ENCODE peak calls at places on chromosome X, in ten cellular contexts. Q, B, L, G, X, E, S, T, J and V are unnamed samples. For H3K27me3, the result is how much of the 10 kb centered on the place peaks cover.

GRCh38 chrX:148049441-148049840 is 68.3 kb downstream of the FMR1NB start:
- DNase-seq in Q (peak), B (no peak), L (no peak), G (no peak), X (peak), E (no peak), S (peak), T (peak), J (peak), V (no peak)

GRCh38 chrX:72609313-72609712 is 36.7 kb upstream of the HDAC8 start:
- DNase-seq in Q (peak), B (no peak), L (no peak), G (no peak), X (no peak), E (no peak), S (no peak), T (peak), J (no peak), V (no peak)

GRCh38 chrX:13605611-13606010 is 36.2 kb downstream of the EGFL6 start:
- DNase-seq in Q (no peak), B (no peak), L (no peak), G (no peak), X (no peak), E (no peak), S (no peak), T (no peak), J (no peak), V (no peak)

GRCh38 chrX:105775672-105776071 is 46.7 kb upstream of the NRK start:
- DNase-seq in Q (no peak), B (no peak), L (no peak), G (no peak), X (no peak), E (no peak), S (no peak), T (no peak), J (no peak), V (no peak)

GRCh38 chrX:108091878-108092291 is 307 bp downstream of the ATG4A start:
- DNase-seq in Q (peak), B (no peak), L (no peak), G (no peak), X (no peak), E (peak), S (peak), T (no peak), J (no peak), V (no peak)

GRCh38 chrX:25021132-25021498 is 5.3 kb upstream of the ARX start:
- DNase-seq in Q (no peak), B (no peak), L (no peak), G (no peak), X (no peak), E (no peak), S (peak), T (no peak), J (no peak), V (no peak)

GRCh38 chrX:123084797-123085196 is 99.3 kb upstream of the GRIA3 start:
- DNase-seq in Q (peak), B (no peak), L (no peak), G (peak), X (no peak), E (no peak), S (no peak), T (no peak), J (peak), V (no peak)

GRCh38 chrX:13369541-13370140 is 49.8 kb upstream of the ATXN3L start:
- DNase-seq in Q (no peak), B (no peak), L (no peak), G (no peak), X (no peak), E (no peak), S (peak), T (no peak), J (no peak), V (no peak)

GRCh38 chrX:119790977-119791436 is 423 bp downstream of the RPL39 start:
- DNase-seq in Q (peak), B (peak), L (peak), G (peak), X (peak), E (no peak), S (peak), T (peak), J (peak), V (no peak)

GRCh38 chrX:24694825-24695224 is 1.1 kb downstream of the POLA1 start:
- DNase-seq in Q (no peak), B (no peak), L (no peak), G (no peak), X (no peak), E (no peak), S (no peak), T (peak), J (no peak), V (no peak)

GRCh38 chrX:48467331-48467761 is 2.7 kb downstream of the SLC38A5 start:
- DNase-seq in Q (no peak), B (no peak), L (no peak), G (no peak), X (no peak), E (no peak), S (no peak), T (no peak), J (no peak), V (no peak)

GRCh38 chrX:39681885-39682284 is 415.9 kb downstream of the BCOR start:
- DNase-seq in Q (no peak), B (no peak), L (no peak), G (no peak), X (no peak), E (no peak), S (no peak), T (no peak), J (no peak), V (no peak)

GRCh38 chrX:151384807-151385206 is 12.2 kb upstream of the VMA21 start:
- DNase-seq in Q (no peak), B (no peak), L (peak), G (no peak), X (no peak), E (no peak), S (no peak), T (no peak), J (no peak), V (peak)

GRCh38 chrX:39427492-39428289 is 626.4 kb downstream of the MID1IP1 start:
- DNase-seq in Q (peak), B (no peak), L (no peak), G (peak), X (peak), E (no peak), S (no peak), T (peak), J (peak), V (no peak)

GRCh38 chrX:22194207-22194606 is 78.5 kb upstream of the CBLL2 start:
- DNase-seq in Q (no peak), B (no peak), L (no peak), G (no peak), X (no peak), E (no peak), S (no peak), T (no peak), J (no peak), V (no peak)
- H3K4me3 ChIP-seq in Q (no peak), B (no peak), L (no peak), G (no peak), X (no peak), E (no peak), S (no peak), T (no peak), J (no peak), V (no peak)

DNA sequence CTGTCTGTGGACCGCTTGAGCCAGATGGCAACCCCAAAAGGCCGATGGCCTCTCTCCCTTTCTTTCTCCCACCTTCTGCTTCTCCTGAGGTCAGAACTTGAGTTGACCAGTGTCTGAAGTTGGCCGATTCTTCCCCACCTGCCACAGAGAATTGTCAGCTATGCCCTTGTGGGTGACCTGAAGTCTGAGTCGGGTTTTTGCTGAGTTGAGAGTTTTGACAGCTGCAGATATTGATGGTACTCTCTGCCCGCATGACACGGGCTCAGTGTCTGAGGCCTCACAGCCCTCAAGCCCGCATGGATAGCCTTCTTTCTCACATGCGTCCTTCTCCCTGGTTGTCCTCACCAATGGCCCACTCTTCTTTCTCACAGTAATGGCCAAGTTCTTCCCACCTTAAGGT is 111.0 kb downstream of the EFNB1 start:
- DNase-seq in Q (no peak), B (no peak), L (no peak), G (no peak), X (no peak), E (no peak), S (no peak), T (no peak), J (no peak), V (no peak)
- H3K27me3 ChIP-seq in Q (under half), B (under half), L (under half), G (under half), X (under half), E (under half), S (under half), T (under half), J (under half), V (under half)

GRCh38 chrX:50081282-50081955 is 119.4 kb downstream of the AKAP4 start:
- DNase-seq in Q (peak), B (no peak), L (no peak), G (peak), X (peak), E (peak), S (no peak), T (peak), J (no peak), V (peak)
- TF ChIP-seq CTCF in Q (peak), B (peak), L (no peak), G (peak), X (peak), E (no peak), S (peak), T (peak), J (peak), V (peak)

GRCh38 chrX:77595848-77596247 is 148.7 kb downstream of the FGF16 start:
- DNase-seq in Q (no peak), B (no peak), L (no peak), G (no peak), X (no peak), E (no peak), S (no peak), T (peak), J (peak), V (no peak)

GRCh38 chrX:77597090-77597489 is 149.9 kb downstream of the FGF16 start:
- DNase-seq in Q (peak), B (no peak), L (no peak), G (no peak), X (peak), E (no peak), S (peak), T (peak), J (peak), V (no peak)

GRCh38 chrX:77597511-77597910 is 150.3 kb downstream of the FGF16 start:
- DNase-seq in Q (no peak), B (no peak), L (no peak), G (no peak), X (no peak), E (no peak), S (no peak), T (no peak), J (peak), V (no peak)
- H3K4me3 ChIP-seq in Q (no peak), B (no peak), L (no peak), G (no peak), X (no peak), E (no peak), S (no peak), T (no peak), J (no peak), V (no peak)

GRCh38 chrX:70549429-70549828 is 104.8 kb downstream of the DLG3 start:
- DNase-seq in Q (no peak), B (no peak), L (no peak), G (no peak), X (no peak), E (no peak), S (no peak), T (no peak), J (no peak), V (peak)
- H3K27me3 ChIP-seq in Q (under half), B (under half), L (under half), G (under half), X (under half), E (under half), S (under half), T (under half), J (under half), V (under half)

GRCh38 chrX:134868766-134869495 is 121.9 kb upstream of the SMIM10 start:
- DNase-seq in Q (peak), B (no peak), L (no peak), G (peak), X (no peak), E (no peak), S (peak), T (peak), J (peak), V (no peak)
- TF ChIP-seq CTCF in Q (no peak), B (no peak), L (no peak), G (no peak), X (no peak), E (no peak), S (no peak), T (no peak), J (no peak), V (no peak)

DNA sequence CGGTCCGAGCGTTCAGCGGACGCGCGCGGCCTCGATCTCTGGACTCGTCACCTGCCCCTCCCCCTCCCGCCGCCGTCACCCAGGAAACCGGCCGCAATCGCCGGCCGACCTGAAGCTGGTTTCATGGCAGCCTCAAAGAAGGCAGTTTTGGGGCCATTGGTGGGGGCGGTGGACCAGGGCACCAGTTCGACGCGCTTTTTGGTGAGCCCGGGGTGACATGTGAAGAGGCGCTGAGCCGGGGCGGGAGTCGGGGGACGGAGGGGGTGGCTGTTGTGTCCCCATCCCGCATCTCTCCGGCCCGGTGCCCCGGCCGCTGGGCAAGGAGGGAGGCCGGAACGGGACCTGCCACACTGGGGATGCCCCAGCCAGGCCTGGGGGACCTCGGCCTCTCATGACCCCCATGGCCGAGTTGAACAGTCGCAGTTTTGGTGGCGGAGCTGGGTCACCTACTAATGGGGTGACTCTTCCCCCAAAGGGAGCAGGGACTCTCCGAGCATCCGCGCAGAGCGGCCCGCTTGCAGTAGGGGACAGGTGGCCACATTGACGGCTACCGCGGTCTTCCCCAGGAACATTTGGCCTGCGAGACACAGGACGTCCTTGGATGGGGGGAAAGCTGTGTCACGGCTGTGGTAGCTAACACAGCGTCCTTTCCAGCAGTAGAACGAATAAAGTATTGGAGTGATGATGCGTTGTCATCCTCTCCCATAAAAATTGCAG is at the start of gene GK:
- DNase-seq in Q (peak), B (no peak), L (no peak), G (no peak), X (peak), E (peak), S (peak), T (peak), J (no peak), V (peak)
- H3K4me3 ChIP-seq in Q (peak), B (peak), L (peak), G (peak), X (peak), E (peak), S (peak), T (peak), J (peak), V (peak)

GRCh38 chrX:96379951-96380350 is 304.7 kb upstream of the DIAPH2 start:
- DNase-seq in Q (no peak), B (no peak), L (no peak), G (no peak), X (no peak), E (no peak), S (no peak), T (no peak), J (no peak), V (no peak)

GRCh38 chrX:96386325-96386724 is 298.3 kb upstream of the DIAPH2 start:
- DNase-seq in Q (no peak), B (no peak), L (no peak), G (no peak), X (no peak), E (no peak), S (no peak), T (no peak), J (no peak), V (no peak)

GRCh38 chrX:96386981-96387380 is 297.7 kb upstream of the DIAPH2 start:
- DNase-seq in Q (no peak), B (no peak), L (no peak), G (no peak), X (no peak), E (no peak), S (no peak), T (no peak), J (no peak), V (no peak)

GRCh38 chrX:96382018-96382417 is 302.6 kb upstream of the DIAPH2 start:
- DNase-seq in Q (no peak), B (no peak), L (no peak), G (no peak), X (no peak), E (no peak), S (no peak), T (no peak), J (no peak), V (no peak)

DNA sequence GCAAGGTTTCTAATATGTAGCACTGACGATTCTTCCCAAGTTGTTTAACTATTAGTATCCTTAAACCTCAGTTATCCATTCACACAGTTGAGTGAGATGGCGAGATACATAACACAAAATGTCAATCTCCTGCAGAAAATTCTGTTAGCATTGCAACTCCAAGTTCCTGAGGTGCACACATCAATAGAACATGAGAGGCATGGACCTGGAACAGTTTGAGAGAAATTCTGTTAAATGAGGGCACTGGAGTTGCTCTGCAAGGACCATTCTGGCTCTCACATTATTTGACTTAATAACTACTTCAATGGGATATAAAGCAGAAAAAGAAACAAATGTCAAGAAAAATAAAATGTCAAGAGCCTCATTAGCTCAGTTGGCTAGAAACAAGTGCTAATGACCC is 301.2 kb upstream of the DIAPH2 start:
- DNase-seq in Q (no peak), B (no peak), L (no peak), G (no peak), X (no peak), E (no peak), S (no peak), T (no peak), J (no peak), V (no peak)
- H3K27me3 ChIP-seq in Q (under half), B (under half), L (under half), G (under half), X (under half), E (under half), S (under half), T (under half), J (under half), V (under half)

GRCh38 chrX:4787971-4788370 is 1074.5 kb upstream of the PRKX start:
- DNase-seq in Q (peak), B (no peak), L (no peak), G (no peak), X (no peak), E (no peak), S (no peak), T (no peak), J (no peak), V (no peak)
- TF ChIP-seq CTCF in Q (peak), B (no peak), L (no peak), G (no peak), X (no peak), E (no peak), S (no peak), T (no peak), J (no peak), V (no peak)

DNA sequence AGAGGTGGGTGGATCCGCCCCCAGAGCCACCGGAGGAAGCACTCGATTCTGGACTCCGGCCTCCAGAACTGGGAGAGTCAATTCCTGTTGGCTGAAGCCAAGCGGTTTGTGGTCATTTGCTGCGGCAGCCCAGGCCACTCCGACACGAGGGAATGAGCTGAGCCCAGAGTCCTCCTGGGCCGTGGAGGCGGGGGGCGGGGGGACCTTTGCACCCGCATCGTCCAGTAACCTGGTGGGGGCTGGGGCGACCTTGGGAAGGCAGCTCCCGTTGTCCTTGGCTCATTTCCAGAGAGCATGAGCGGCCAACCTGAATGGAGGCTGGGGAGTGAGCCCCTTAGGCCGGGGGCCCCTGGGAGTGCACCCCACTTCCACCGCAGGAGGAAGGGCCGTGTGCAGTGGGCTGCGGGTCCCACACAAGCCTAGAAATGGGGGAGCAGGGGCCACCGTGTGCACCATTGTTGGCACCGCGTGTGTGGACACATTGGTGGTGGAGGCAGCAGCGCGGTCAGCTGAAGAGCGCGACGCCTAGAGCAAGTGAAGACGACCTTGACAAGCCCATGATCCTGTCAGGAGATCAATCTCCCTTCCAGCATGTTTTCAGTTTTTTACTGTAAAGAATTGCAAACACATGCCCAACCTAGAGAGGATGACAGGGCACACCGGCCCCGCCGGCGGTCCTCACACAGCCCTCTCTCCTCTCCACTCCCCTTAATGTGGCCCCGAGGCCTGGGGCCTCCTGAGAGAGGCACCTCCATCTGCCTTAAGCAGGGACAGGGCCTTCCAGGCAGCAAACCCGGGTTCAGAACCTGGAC is 19.9 kb upstream of the DUSP9 start:
- DNase-seq in Q (no peak), B (no peak), L (no peak), G (no peak), X (no peak), E (no peak), S (no peak), T (no peak), J (no peak), V (no peak)
- H3K4me3 ChIP-seq in Q (no peak), B (no peak), L (no peak), G (no peak), X (no peak), E (no peak), S (no peak), T (no peak), J (no peak), V (no peak)